ENCODE peak calls at places on chromosomes 13 and 19, in ten cellular contexts. M, N, S, X, D, F, G, J, E and U are unnamed samples.

GRCh38 chr19:7618771-7619510 is 10.4 kb downstream of the XAB2 start:
- DNase-seq in M (no peak), N (no peak), S (no peak), X (no peak), D (no peak), F (no peak), G (no peak), J (no peak), E (no peak), U (no peak)

GRCh38 chr19:58450836-58451357 is 525 bp upstream of the ZNF324B start:
- DNase-seq in M (no peak), N (no peak), S (no peak), X (no peak), D (no peak), F (no peak), G (no peak), J (no peak), E (no peak), U (no peak)

GRCh38 chr13:79185580-79185979 is 220.5 kb downstream of the RBM26 start:
- DNase-seq in M (no peak), N (no peak), S (no peak), X (no peak), D (no peak), F (no peak), G (no peak), J (no peak), E (no peak), U (no peak)

GRCh38 chr13:77751513-77752456 is 54.3 kb downstream of the SLAIN1 start:
- DNase-seq in M (peak), N (peak), S (peak), X (no peak), D (peak), F (peak), G (no peak), J (peak), E (peak), U (peak)

GRCh38 chr19:21256722-21257121 is 72.5 kb downstream of the ZNF708 start:
- DNase-seq in M (peak), N (peak), S (peak), X (no peak), D (no peak), F (peak), G (no peak), J (no peak), E (peak), U (no peak)

GRCh38 chr13:46778879-46779278 is 18.1 kb downstream of the ESD start:
- DNase-seq in M (peak), N (peak), S (peak), X (no peak), D (no peak), F (no peak), G (peak), J (no peak), E (no peak), U (no peak)

GRCh38 chr13:109235901-109236300 is 550.5 kb downstream of the IRS2 start:
- DNase-seq in M (no peak), N (no peak), S (no peak), X (no peak), D (no peak), F (peak), G (no peak), J (no peak), E (no peak), U (no peak)

GRCh38 chr13:112657850-112658445 is 31.9 kb upstream of the ATP11A start:
- DNase-seq in M (peak), N (no peak), S (peak), X (no peak), D (no peak), F (peak), G (no peak), J (peak), E (peak), U (no peak)

GRCh38 chr19:45507864-45508680 is 793 bp downstream of the VASP start:
- DNase-seq in M (peak), N (no peak), S (no peak), X (no peak), D (peak), F (peak), G (no peak), J (no peak), E (peak), U (no peak)

GRCh38 chr19:43711751-43712355 is 4.0 kb upstream of the IRGC start:
- DNase-seq in M (no peak), N (no peak), S (no peak), X (no peak), D (no peak), F (peak), G (no peak), J (no peak), E (peak), U (no peak)